ENCODE peak calls at places on chromosomes 6 and 20, in ten cellular contexts. Q, N, I, D, S, M, E, F, J and T are unnamed samples.
A peak's percentile ranks its signal among the peaks of the same experiment; 100 is the strongest.

GRCh38 chr6:37038297-37039198 is 33.1 kb downstream of the FGD2 start:
- DNase-seq in N (peak; percentile 64), I (no peak), J (peak; percentile 76), Q (no peak), S (no peak), D (peak; percentile 54), E (peak; percentile 34), F (peak; percentile 83), M (no peak), T (peak; percentile 80)

GRCh38 chr6:85449818-85450577 is at the start of gene NT5E:
- DNase-seq in Q (no peak), F (peak; percentile 92), J (peak; percentile 92), M (peak; percentile 24), I (peak; percentile 51), D (no peak), N (peak; percentile 74), E (peak; percentile 80), S (peak; percentile 25), T (no peak)

GRCh38 chr6:136927313-136927712 is 5.2 kb downstream of the SLC35D3 start:
- DNase-seq in I (peak; percentile 14), F (no peak), M (peak; percentile 10), S (peak; percentile 10), Q (no peak), J (no peak), N (no peak), E (peak; percentile 9), D (no peak), T (no peak)

GRCh38 chr20:23050847-23051627 is 1.6 kb upstream of the THBD start:
- DNase-seq in S (peak; percentile 16), M (no peak), D (no peak), F (peak; percentile 94), J (peak; percentile 92), I (peak; percentile 87), Q (peak; percentile 27), N (peak; percentile 87), E (peak; percentile 91), T (peak; percentile 58)

GRCh38 chr20:41574802-41575389 is 43.3 kb downstream of the CHD6 start:
- DNase-seq in S (no peak), Q (no peak), J (no peak), N (no peak), D (no peak), I (no peak), M (peak; percentile 39), F (no peak), E (no peak), T (no peak)

GRCh38 chr6:82033631-82034211 is 213.8 kb downstream of the IBTK start:
- DNase-seq in E (peak; percentile 45), N (peak; percentile 46), M (no peak), F (peak; percentile 66), Q (no peak), D (no peak), I (no peak), J (peak; percentile 46), S (no peak), T (no peak)

GRCh38 chr6:40685771-40686170 is 98.6 kb upstream of the LRFN2 start:
- DNase-seq in J (no peak), F (no peak), M (no peak), I (no peak), N (no peak), E (no peak), D (no peak), S (no peak), Q (no peak), T (no peak)

GRCh38 chr6:5442946-5443345 is 181.6 kb downstream of the FARS2 start:
- DNase-seq in N (no peak), D (no peak), E (no peak), S (no peak), M (no peak), Q (no peak), F (no peak), J (no peak), I (no peak), T (no peak)

GRCh38 chr6:1364791-1365190 is 24.6 kb upstream of the FOXF2 start:
- DNase-seq in D (no peak), J (no peak), E (no peak), S (no peak), M (no peak), F (no peak), N (no peak), Q (no peak), I (no peak), T (no peak)

GRCh38 chr6:89353702-89354392 is 1.3 kb upstream of the UBE2J1 start:
- DNase-seq in Q (no peak), D (no peak), S (peak; percentile 4), N (no peak), J (no peak), I (peak; percentile 43), F (no peak), E (no peak), M (peak; percentile 16), T (no peak)

GRCh38 chr20:57426831-57427230 is 35.6 kb downstream of the RBM38 start:
- DNase-seq in S (no peak), E (no peak), Q (no peak), I (no peak), F (peak; percentile 35), N (no peak), M (no peak), J (no peak), D (no peak), T (no peak)

GRCh38 chr6:17292600-17293133 is 11.5 kb downstream of the RBM24 start:
- DNase-seq in F (no peak), J (no peak), D (no peak), S (no peak), Q (no peak), I (no peak), M (no peak), E (no peak), N (no peak), T (no peak)

GRCh38 chr6:25899123-25899522 is 25.1 kb upstream of the SLC17A3 start:
- DNase-seq in E (peak; percentile 4), F (no peak), Q (no peak), S (no peak), M (peak; percentile 43), I (peak; percentile 17), D (no peak), J (no peak), N (no peak), T (no peak)

GRCh38 chr6:122696079-122696478 is 83.4 kb upstream of the FABP7 start:
- DNase-seq in N (no peak), M (no peak), J (no peak), S (no peak), Q (peak; percentile 59), D (no peak), F (no peak), I (no peak), E (peak; percentile 80), T (peak; percentile 87)

DNA sequence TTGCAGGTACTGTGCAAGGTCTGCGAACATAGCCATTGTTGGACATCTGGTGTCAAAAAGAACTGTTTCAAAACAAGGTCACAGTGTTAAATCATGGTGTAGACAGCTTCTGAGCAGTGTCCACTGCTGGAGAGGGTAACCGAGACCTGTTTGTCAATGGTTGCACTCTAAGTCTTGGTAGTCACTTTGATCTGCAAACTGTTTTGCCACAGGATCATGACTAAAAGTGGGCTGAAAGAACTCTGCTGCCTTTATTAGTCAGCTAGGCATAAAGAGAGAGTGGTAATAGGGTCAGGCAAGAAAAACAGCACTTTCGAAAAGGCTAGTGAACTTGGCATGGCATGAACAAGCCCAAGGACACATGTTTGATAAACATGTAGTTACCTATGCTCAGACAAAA is 552.3 kb upstream of the CITED2 start:
- DNase-seq in F (no peak), Q (no peak), I (no peak), D (no peak), S (no peak), E (peak; percentile 67), J (no peak), N (no peak), M (no peak), T (peak; percentile 67)
- H3K4me3 ChIP-seq in F (no peak overlapping the region), Q (no peak overlapping the region), I (no peak overlapping the region), D (no peak overlapping the region), S (no peak overlapping the region), E (no peak overlapping the region), J (no peak overlapping the region), N (no peak overlapping the region), M (no peak overlapping the region), T (no peak overlapping the region)

GRCh38 chr6:72968704-72969103 is 256.6 kb downstream of the KHDC1L start:
- DNase-seq in Q (peak; percentile 29), N (no peak), J (no peak), S (no peak), F (no peak), D (no peak), I (no peak), E (peak; percentile 71), M (no peak), T (no peak)
- H3K4me3 ChIP-seq in Q (no peak overlapping the region), N (no peak overlapping the region), J (no peak overlapping the region), S (no peak overlapping the region), F (no peak overlapping the region), D (no peak overlapping the region), I (no peak overlapping the region), E (no peak overlapping the region), M (no peak overlapping the region), T (no peak overlapping the region)

DNA sequence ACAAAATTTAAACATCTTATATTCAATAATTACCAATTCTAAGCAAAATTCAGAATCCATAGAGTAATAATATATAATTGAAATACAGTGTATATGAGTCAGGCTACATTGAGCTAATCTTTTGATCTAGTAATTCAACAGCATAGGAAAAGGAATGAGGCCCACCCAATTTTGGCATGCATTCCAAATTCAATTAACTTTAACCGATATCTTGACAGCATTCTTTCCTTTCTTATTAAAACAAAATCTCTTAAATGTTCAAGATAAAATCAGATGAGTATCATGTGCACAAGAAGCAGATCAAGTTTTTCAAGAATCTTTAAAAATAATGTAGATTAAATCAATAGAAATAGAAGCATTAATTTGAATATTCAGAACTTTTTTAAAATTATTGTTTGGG is 132.9 kb upstream of the QKI start:
- DNase-seq in D (no peak), J (no peak), I (no peak), S (no peak), E (no peak), F (no peak), Q (no peak), M (no peak), N (no peak), T (no peak)
- H3K4me3 ChIP-seq in D (no peak overlapping the region), J (no peak overlapping the region), I (no peak overlapping the region), S (no peak overlapping the region), E (no peak overlapping the region), F (no peak overlapping the region), Q (no peak overlapping the region), M (no peak overlapping the region), N (no peak overlapping the region), T (no peak overlapping the region)

GRCh38 chr6:47044418-47044817 is 2.3 kb upstream of the ADGRF1 start:
- DNase-seq in I (no peak), S (no peak), E (peak; percentile 85), N (no peak), M (no peak), F (no peak), J (no peak), Q (no peak), D (no peak), T (no peak)

GRCh38 chr6:47047097-47047478 is 5.0 kb upstream of the ADGRF1 start:
- DNase-seq in N (no peak), Q (no peak), D (no peak), S (no peak), J (no peak), E (no peak), I (no peak), M (no peak), F (no peak), T (no peak)

GRCh38 chr6:47047479-47048411 is 5.6 kb upstream of the ADGRF1 start:
- DNase-seq in I (peak; percentile 63), Q (peak; percentile 18), D (peak; percentile 69), J (no peak), S (no peak), E (peak; percentile 91), N (no peak), F (no peak), M (peak; percentile 95), T (peak; percentile 29)

GRCh38 chr6:47041741-47042140 is 391 bp downstream of the ADGRF1 start:
- DNase-seq in S (no peak), I (no peak), D (no peak), N (no peak), E (no peak), M (no peak), Q (no peak), J (no peak), F (no peak), T (no peak)

GRCh38 chr6:47042238-47042843 is at the start of gene ADGRF1:
- DNase-seq in S (no peak), J (no peak), F (no peak), N (no peak), M (no peak), Q (no peak), D (peak; percentile 44), E (no peak), I (no peak), T (no peak)
- H3K4me3 ChIP-seq in S (no peak within 1 kb of the TSS), J (no peak within 1 kb of the TSS), F (no peak within 1 kb of the TSS), N (no peak within 1 kb of the TSS), M (no peak within 1 kb of the TSS), Q (no peak within 1 kb of the TSS), D (no peak within 1 kb of the TSS), E (no peak within 1 kb of the TSS), I (no peak within 1 kb of the TSS), T (no peak within 1 kb of the TSS)